ENCODE peak calls at places on chromosomes 16 and 17, in ten cellular contexts. L is endothelial cell; K is CD8-positive, alpha-beta T cell; S is tibial artery; H is HFFc6; D is GM10248; X is endothelial cell of umbilical vein; P is fibroblast of lung; G is lung; U is left ventricle myocardium inferior. I is an unnamed sample.

GRCh38 chr16:56600398-56600999 is 7.9 kb upstream of the MT2A start:
- DNase-seq in X (peak), D (peak), G (no peak), H (peak), K (no peak), U (no peak), P (peak), L (peak), S (peak), I (peak)

GRCh38 chr17:72927146-72927545 is 165.3 kb downstream of the SLC39A11 start:
- DNase-seq in U (no peak), G (no peak), P (no peak), X (no peak), K (no peak), H (no peak), D (no peak), S (no peak), L (no peak), I (no peak)

GRCh38 chr17:36890398-36891190 is 46.7 kb upstream of the LHX1 start:
- DNase-seq in L (no peak), K (no peak), D (no peak), S (no peak), U (no peak), H (no peak), P (no peak), X (no peak), G (no peak), I (no peak)

GRCh38 chr17:61444831-61445230 is 7.4 kb upstream of the TBX4 start:
- DNase-seq in G (no peak), U (no peak), H (peak), P (peak), S (no peak), X (no peak), K (no peak), L (no peak), D (no peak), I (no peak)

GRCh38 chr16:57970971-57971370 is at the start of gene CNGB1:
- DNase-seq in D (no peak), S (no peak), G (no peak), L (no peak), P (no peak), X (no peak), K (no peak), H (no peak), U (no peak), I (no peak)

GRCh38 chr17:82107341-82107860 is 9.4 kb upstream of the FASN start:
- DNase-seq in G (no peak), D (no peak), H (no peak), L (no peak), P (no peak), K (no peak), S (no peak), U (peak), X (no peak), I (no peak)

GRCh38 chr16:57373117-57373947 is 1.0 kb downstream of the CX3CL1 start:
- DNase-seq in H (no peak), G (no peak), K (no peak), U (no peak), P (no peak), X (no peak), S (no peak), D (peak), L (no peak), I (no peak)

GRCh38 chr17:62805234-62805633 is 2.9 kb downstream of the MARCHF10 start:
- DNase-seq in X (no peak), L (no peak), K (no peak), G (no peak), P (no peak), U (no peak), S (no peak), D (no peak), H (peak), I (no peak)

GRCh38 chr16:11208916-11209665 is 46.9 kb downstream of the SOCS1 start:
- DNase-seq in D (no peak), U (no peak), H (no peak), K (no peak), S (no peak), L (no peak), X (no peak), G (no peak), P (no peak), I (peak)

GRCh38 chr16:49603956-49604355 is 230.4 kb downstream of the C16orf78 start:
- DNase-seq in P (no peak), X (no peak), H (no peak), D (no peak), S (no peak), G (no peak), K (no peak), U (no peak), L (no peak), I (no peak)

GRCh38 chr16:74717367-74717766 is 16.7 kb upstream of the MLKL start:
- DNase-seq in L (no peak), G (no peak), U (no peak), D (no peak), X (no peak), H (no peak), P (no peak), K (no peak), S (no peak), I (no peak)

GRCh38 chr17:48995332-48995870 is 1.8 kb upstream of the IGF2BP1 start:
- DNase-seq in L (peak), S (no peak), K (no peak), P (peak), U (no peak), D (no peak), X (peak), H (no peak), G (no peak), I (no peak)

GRCh38 chr16:69885722-69886121 is 65.4 kb upstream of the CLEC18A start:
- DNase-seq in P (no peak), G (no peak), S (no peak), X (no peak), U (no peak), H (no peak), K (no peak), D (no peak), L (no peak), I (no peak)

GRCh38 chr17:82160081-82160480 is 52.6 kb downstream of the CCDC57 start:
- DNase-seq in H (peak), U (no peak), S (no peak), D (no peak), P (no peak), G (no peak), L (no peak), K (no peak), X (peak), I (peak)

GRCh38 chr16:67456383-67457140 is 24.4 kb downstream of the ATP6V0D1 start:
- DNase-seq in S (peak), G (peak), U (peak), L (no peak), H (peak), X (no peak), P (peak), K (no peak), D (peak), I (peak)

DNA sequence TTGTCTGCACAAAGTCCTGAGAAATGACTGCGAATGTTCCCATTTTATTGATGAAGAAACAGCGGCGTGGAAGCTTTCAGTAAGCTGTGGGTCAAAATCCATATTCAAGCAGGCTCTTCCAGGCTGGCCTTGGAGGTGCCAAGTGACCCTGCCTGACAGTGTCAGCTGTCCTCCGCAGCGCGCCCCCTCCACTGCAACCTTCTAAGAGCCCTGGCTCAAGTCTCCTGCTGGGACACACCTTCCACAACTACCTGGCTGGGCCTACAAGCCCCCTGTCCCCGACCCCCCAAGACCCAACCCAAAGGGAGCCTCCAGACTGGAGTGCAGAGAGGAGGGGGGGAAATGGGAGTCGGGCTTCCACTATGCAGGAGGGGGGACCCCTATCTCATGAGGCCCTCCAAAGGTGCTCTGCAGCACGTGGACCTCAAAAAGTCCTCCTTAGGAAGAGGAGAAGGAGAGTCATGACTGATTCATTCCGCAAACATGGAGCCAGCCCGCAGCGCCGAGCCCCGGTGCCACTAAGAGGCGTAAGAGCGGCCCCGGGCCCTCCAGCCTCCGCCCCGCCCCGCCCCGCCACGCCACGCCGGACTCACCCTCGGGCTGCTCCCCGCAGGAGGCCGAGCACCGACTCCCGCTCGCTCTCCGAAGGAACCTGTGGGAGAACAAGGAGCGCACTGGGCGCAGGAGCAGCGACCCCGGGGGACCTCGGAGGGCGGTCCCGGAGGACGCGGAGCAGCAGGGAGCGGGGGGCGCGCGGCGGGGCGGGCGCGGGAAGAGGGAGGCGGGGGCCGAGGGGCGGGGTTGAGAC is 574 bp downstream of the MPP3 start:
- DNase-seq in D (no peak), S (peak), H (peak), X (peak), G (peak), L (peak), K (no peak), P (peak), U (peak), I (peak)
- TF ChIP-seq CTCF in D (no peak), S (no peak), H (peak), X (no peak), G (no peak), L (no peak), K (no peak), P (no peak), U (no peak), I (no peak)

GRCh38 chr17:47725446-47726109 is 7.5 kb upstream of the TBX21 start:
- DNase-seq in X (no peak), L (no peak), S (no peak), G (no peak), D (no peak), H (no peak), K (no peak), U (no peak), P (no peak), I (no peak)
- TF ChIP-seq CTCF in X (no peak), L (no peak), S (no peak), G (no peak), D (no peak), H (peak), K (no peak), U (no peak), P (no peak), I (peak)

GRCh38 chr17:40284085-40284713 is 3.5 kb upstream of the CDC6 start:
- DNase-seq in G (no peak), P (peak), H (peak), S (no peak), X (peak), D (no peak), K (no peak), U (no peak), L (no peak), I (no peak)
- TF ChIP-seq CTCF in G (no peak), P (peak), H (peak), S (peak), X (no peak), D (no peak), K (no peak), U (peak), L (no peak), I (peak)

GRCh38 chr17:34537445-34537844 is 41.9 kb upstream of the TMEM132E start:
- DNase-seq in S (no peak), P (no peak), H (no peak), K (no peak), L (no peak), D (no peak), X (no peak), U (no peak), G (no peak), I (no peak)

GRCh38 chr17:34539881-34540280 is 39.5 kb upstream of the TMEM132E start:
- DNase-seq in H (no peak), X (no peak), S (no peak), L (no peak), P (no peak), G (no peak), K (no peak), D (no peak), U (no peak), I (no peak)

GRCh38 chr17:34547453-34548063 is 31.8 kb upstream of the TMEM132E start:
- DNase-seq in P (no peak), D (no peak), H (no peak), U (no peak), X (no peak), G (no peak), L (no peak), S (no peak), K (no peak), I (no peak)

DNA sequence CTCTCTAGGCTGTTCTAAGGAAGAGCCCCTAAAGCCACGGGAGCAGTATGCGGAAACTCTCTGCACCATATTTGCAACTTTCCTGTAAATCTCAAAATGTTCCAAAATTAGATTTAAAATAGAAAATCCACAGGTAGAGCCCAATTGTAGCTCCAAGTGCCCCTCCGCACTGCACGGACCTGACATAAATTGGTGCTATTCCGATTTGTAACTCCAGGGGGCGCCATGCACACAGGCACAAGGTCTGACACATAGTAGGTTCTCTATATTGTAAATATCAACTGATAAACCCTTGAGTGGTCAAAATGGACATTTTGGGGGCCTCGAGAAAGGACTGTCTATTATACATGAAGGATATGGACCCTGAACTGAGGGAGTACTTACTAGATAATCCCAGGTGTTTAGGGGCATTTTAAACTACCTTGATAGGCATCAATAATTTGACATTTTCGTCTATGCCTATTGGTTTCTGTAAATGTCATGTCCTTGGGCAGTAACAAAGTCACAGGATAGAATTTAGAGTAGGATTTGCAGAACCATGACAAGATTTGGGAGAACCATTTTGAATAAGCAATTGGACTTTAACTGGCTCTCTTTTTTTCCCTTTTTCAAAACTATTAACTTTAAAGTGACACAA is 36.6 kb upstream of the TMEM132E start:
- DNase-seq in P (peak), K (peak), G (no peak), L (peak), D (peak), X (peak), H (no peak), S (no peak), U (no peak), I (peak)
- TF ChIP-seq CTCF in P (peak), K (peak), G (peak), L (peak), D (peak), X (peak), H (peak), S (peak), U (peak), I (peak)